ENCODE peak calls at places on chromosomes 2 and 18, in seven cellular contexts. S is GM12878, J is SK-N-SH, G is tibial nerve, Q is suprapubic skin, L is A549, B is sigmoid colon. A is an unnamed sample.

GRCh38 chr2:216392945-216393840 is 19.1 kb upstream of the SMARCAL1 start:
- DNase-seq in G (no peak), S (no peak), L (no peak), B (no peak), Q (no peak), J (no peak), A (no peak)

GRCh38 chr2:207589143-207589542 is 36.1 kb downstream of the METTL21A start:
- DNase-seq in J (no peak), Q (no peak), L (no peak), G (no peak), S (no peak), B (no peak), A (no peak)

GRCh38 chr18:6878881-6879280 is 149.4 kb downstream of the ARHGAP28 start:
- DNase-seq in Q (no peak), G (no peak), S (no peak), J (peak; percentile 16), L (no peak), B (no peak), A (no peak)

GRCh38 chr2:84486436-84487115 is 27.5 kb upstream of the SUCLG1 start:
- DNase-seq in J (no peak), B (no peak), G (no peak), L (peak; percentile 79), Q (no peak), S (no peak), A (no peak)

GRCh38 chr2:42100696-42101585 is 53.1 kb downstream of the PKDCC start:
- DNase-seq in J (no peak), G (no peak), B (peak; percentile 78), Q (no peak), S (no peak), L (no peak), A (peak; percentile 73)

GRCh38 chr2:46695283-46695682 is 215.9 kb downstream of the TMEM247 start:
- DNase-seq in L (no peak), S (no peak), G (no peak), Q (no peak), B (no peak), J (no peak), A (no peak)

GRCh38 chr2:68536000-68536399 is 68.6 kb downstream of the APLF start:
- DNase-seq in Q (no peak), G (no peak), J (no peak), L (no peak), S (no peak), B (no peak), A (no peak)

GRCh38 chr2:235170536-235171510 is 219.0 kb downstream of the SH3BP4 start:
- DNase-seq in G (no peak), B (no peak), S (no peak), Q (no peak), J (peak; percentile 65), L (peak; percentile 86), A (no peak)

GRCh38 chr2:137910641-137911040 is 53.6 kb upstream of the HNMT start:
- DNase-seq in G (no peak), Q (no peak), S (no peak), B (no peak), L (peak; percentile 12), J (no peak), A (no peak)

GRCh38 chr2:37375721-37376399 is 31.4 kb downstream of the QPCT start:
- DNase-seq in J (no peak), B (no peak), L (no peak), Q (no peak), S (no peak), G (no peak), A (no peak)

GRCh38 chr2:109135572-109136185 is 6.7 kb downstream of the SH3RF3 start:
- DNase-seq in S (no peak), Q (no peak), J (no peak), G (no peak), B (no peak), L (no peak), A (no peak)

GRCh38 chr18:78506031-78506461 is 473.6 kb upstream of the SALL3 start:
- DNase-seq in G (no peak), Q (no peak), L (no peak), B (peak; percentile 47), S (no peak), J (no peak), A (no peak)

GRCh38 chr2:14632133-14632936 is at the start of gene LRATD1:
- DNase-seq in S (no peak), L (peak; percentile 53), B (peak; percentile 93), J (peak; percentile 97), G (peak; percentile 63), Q (peak; percentile 89), A (peak; percentile 93)

GRCh38 chr2:157840568-157841156 is 35.5 kb downstream of the ACVR1 start:
- DNase-seq in J (no peak), L (no peak), Q (no peak), G (no peak), B (no peak), S (no peak), A (peak; percentile 57)

GRCh38 chr2:65655000-65655399 is 222.6 kb upstream of the SPRED2 start:
- DNase-seq in J (no peak), B (no peak), G (no peak), S (no peak), Q (no peak), L (no peak), A (no peak)

GRCh38 chr2:56684371-56684770 is 500.6 kb downstream of the CCDC85A start:
- DNase-seq in J (no peak), Q (no peak), B (no peak), L (no peak), G (no peak), S (no peak), A (no peak)
- TF ChIP-seq EP300 in J (no peak), Q (no peak), B (no peak), L (no peak), G (no peak), S (no peak), A (no peak)

GRCh38 chr2:11343344-11343625 is 1.2 kb downstream of the ROCK2 start:
- DNase-seq in Q (no peak), J (no peak), L (no peak), G (no peak), S (no peak), B (no peak), A (no peak)

GRCh38 chr2:11344342-11344955 is at the start of gene ROCK2:
- DNase-seq in Q (peak; percentile 88), S (no peak), G (peak; percentile 68), J (peak; percentile 98), L (peak; percentile 91), B (peak; percentile 93), A (peak; percentile 93)

GRCh38 chr2:11346129-11346528 is 1.7 kb upstream of the ROCK2 start:
- DNase-seq in B (no peak), Q (no peak), G (no peak), J (no peak), L (no peak), S (no peak), A (no peak)

GRCh38 chr2:11343626-11344341 is 652 bp downstream of the ROCK2 start:
- DNase-seq in G (no peak), L (peak; percentile 68), S (no peak), Q (peak; percentile 79), B (peak; percentile 80), J (peak; percentile 81), A (peak; percentile 57)

DNA sequence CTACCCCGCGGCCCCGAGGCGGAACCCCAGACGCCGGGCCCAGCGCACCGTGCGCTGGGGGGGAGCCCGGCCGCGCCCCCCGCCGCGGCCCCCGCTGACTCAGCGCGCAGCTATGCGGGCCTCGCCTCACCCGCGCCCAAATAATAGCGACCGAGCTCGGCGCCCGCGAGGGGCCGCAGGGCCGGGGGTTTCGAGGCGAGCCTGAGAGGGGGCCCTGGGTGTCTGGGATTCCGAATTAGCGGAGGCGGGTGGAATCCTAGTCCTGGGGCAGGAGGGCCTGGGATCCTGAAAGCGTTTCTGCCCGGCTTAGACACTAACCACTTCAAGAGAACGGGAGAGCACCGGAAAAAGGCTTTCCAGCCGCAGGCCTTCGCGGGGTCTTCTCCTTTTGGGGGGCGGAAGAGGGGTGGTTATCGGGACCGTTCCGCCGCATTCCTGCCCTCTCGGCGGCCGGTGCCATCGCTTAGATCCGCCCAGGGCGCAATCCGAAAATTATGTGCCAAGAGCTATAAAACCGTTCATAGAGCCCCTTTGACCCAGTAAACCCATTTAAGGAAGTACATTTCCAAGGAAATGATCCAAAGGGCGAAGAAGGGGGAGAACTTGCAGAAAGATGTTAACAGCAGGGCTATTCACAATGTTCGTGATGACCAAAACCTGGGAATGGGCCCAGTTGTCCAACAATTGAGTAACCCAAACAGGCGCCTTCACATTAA is 678 bp upstream of the ROCK2 start:
- DNase-seq in L (peak; percentile 82), B (peak; percentile 89), G (peak; percentile 70), J (no peak), S (no peak), Q (peak; percentile 86), A (peak; percentile 76)
- TF ChIP-seq EP300 in L (peak; percentile 46), B (no peak), G (peak; percentile 40), J (no peak), S (no peak), Q (no peak), A (peak; percentile 41)

GRCh38 chr18:3789525-3789924 is 339.6 kb downstream of the TGIF1 start:
- DNase-seq in G (no peak), B (no peak), L (no peak), S (no peak), J (no peak), Q (no peak), A (no peak)

GRCh38 chr18:3792711-3793110 is 342.7 kb downstream of the TGIF1 start:
- DNase-seq in S (no peak), J (no peak), B (no peak), Q (no peak), L (no peak), G (no peak), A (no peak)

GRCh38 chr18:3791258-3791657 is 341.3 kb downstream of the TGIF1 start:
- DNase-seq in G (no peak), L (no peak), S (no peak), B (no peak), J (no peak), Q (no peak), A (no peak)

GRCh38 chr18:3793545-3793944 is 343.6 kb downstream of the TGIF1 start:
- DNase-seq in S (no peak), J (no peak), Q (no peak), G (no peak), B (no peak), L (no peak), A (no peak)

DNA sequence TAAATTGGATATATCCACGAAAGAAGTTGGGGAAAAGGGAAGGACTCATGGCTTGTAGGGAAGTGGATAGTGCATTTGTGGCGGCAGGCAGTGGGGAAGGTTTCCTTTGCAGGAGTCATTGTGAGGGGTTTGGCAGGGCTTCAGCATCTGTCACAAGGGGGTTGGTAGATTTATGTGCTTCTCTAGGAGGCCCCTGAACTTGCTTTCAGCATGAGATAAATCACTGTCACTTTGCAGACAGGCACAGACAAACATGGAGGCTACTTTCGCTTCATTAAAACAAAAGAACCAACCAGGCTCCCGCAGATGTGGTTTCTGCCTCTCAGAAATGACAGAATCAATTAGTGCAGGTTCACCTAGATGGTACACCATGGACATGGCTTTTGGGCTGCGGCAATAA is 340.7 kb downstream of the TGIF1 start:
- DNase-seq in Q (no peak), G (no peak), L (no peak), B (no peak), J (no peak), S (peak; percentile 15), A (no peak)
- TF ChIP-seq EP300 in Q (no peak), G (no peak), L (no peak), B (no peak), J (peak; percentile 64), S (peak; percentile 57), A (no peak)

DNA sequence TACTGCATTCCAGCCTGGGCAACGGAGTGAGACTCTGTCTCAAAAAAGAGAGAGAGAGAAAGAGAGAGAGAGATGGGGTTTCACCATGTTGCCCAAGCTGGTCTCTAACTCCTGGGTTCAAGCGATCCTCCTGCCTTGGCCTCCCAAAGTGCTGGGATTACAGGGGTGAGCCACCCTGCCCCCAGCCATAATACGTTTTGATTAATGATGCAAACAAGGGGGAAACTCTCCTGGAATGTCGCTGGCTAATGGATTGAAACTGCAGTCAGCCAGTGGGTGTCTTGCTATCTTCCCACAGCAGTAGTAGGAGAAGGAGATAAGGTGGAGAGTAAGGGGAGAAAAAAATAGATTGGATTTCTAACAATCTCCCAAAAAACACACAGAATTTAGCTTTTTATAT is 9.5 kb upstream of the RTN4 start:
- DNase-seq in J (no peak), B (no peak), Q (no peak), G (no peak), L (no peak), S (no peak), A (no peak)
- TF ChIP-seq EP300 in J (no peak), B (no peak), Q (no peak), G (no peak), L (no peak), S (no peak), A (no peak)

A was measured in ovary.